ENCODE peak calls at places on chromosome 3, in six cellular contexts. Q is H1, B is SK-N-SH, O is GM12878, J is K562, S is HepG2. T is an unnamed sample.

GRCh38 chr3:15708882-15709677 is 88.7 kb downstream of the ANKRD28 start:
- DNase-seq in Q (no peak), B (no peak), O (no peak), J (no peak), S (no peak), T (no peak)

GRCh38 chr3:105195260-105195659 is 171.4 kb upstream of the ALCAM start:
- DNase-seq in Q (no peak), B (no peak), O (no peak), J (no peak), S (no peak), T (no peak)

GRCh38 chr3:90069748-90070147 is 962.3 kb downstream of the EPHA3 start:
- DNase-seq in Q (no peak), B (no peak), O (no peak), J (no peak), S (no peak), T (no peak)

GRCh38 chr3:68931406-68932149 is 769 bp downstream of the TAFA4 start:
- DNase-seq in Q (no peak), B (no peak), O (no peak), J (no peak), S (no peak), T (no peak)

GRCh38 chr3:131922356-131922755 is 112.5 kb downstream of the CPNE4 start:
- DNase-seq in Q (no peak), B (no peak), O (no peak), J (no peak), S (no peak), T (no peak)

GRCh38 chr3:148789156-148789555 is 38.5 kb upstream of the CPB1 start:
- DNase-seq in Q (no peak), B (no peak), O (no peak), J (no peak), S (no peak), T (no peak)

GRCh38 chr3:15361494-15362214 is 29.3 kb upstream of the SH3BP5 start:
- DNase-seq in Q (no peak), B (peak), O (peak), J (no peak), S (no peak), T (no peak)

GRCh38 chr3:3792391-3792790 is 6.8 kb upstream of the LRRN1 start:
- DNase-seq in Q (no peak), B (no peak), O (no peak), J (no peak), S (no peak), T (no peak)

GRCh38 chr3:134985841-134986520 is 190.9 kb downstream of the EPHB1 start:
- DNase-seq in Q (no peak), B (no peak), O (no peak), J (no peak), S (no peak), T (no peak)

DNA sequence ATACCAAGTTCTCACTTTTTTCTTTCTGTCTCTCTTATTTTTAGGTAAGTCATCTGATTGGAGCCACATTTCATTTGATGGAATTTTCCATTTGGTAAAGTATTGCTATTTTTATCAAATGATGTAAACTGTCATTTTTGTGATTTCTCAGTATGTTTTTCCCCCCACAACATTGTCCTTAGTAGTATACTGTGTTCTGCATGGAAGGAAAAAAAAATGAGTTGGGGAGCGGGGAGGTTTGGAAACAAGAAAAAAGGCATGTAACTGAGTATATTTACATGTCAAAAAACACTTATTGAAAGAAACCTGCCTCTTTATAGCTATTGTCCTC is 104.2 kb downstream of the FILIP1L start:
- DNase-seq in Q (no peak), B (no peak), O (no peak), J (no peak), S (no peak), T (no peak)
- TF ChIP-seq GABPA in Q (no peak), B (no peak), O (no peak), J (no peak), S (no peak), T (no peak)

DNA sequence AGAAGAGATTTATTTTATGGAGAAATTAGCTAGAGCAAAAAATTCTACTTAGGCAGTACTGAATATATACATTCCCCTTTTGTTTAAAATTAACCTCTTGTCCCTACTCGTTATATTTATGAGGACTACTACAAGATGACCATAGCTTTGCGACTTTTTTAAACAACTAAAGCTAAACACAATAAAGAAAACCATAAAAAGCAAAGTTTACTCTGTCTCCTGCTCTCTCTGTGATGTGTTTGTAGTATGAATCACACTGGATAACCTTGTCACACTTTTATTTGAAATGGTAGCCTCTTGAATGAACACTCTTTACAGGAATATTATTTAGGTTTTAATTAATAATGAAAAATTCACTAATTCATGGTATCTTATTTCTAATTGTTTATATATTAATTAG is 655.1 kb upstream of the TBL1XR1 start:
- DNase-seq in Q (no peak), B (no peak), O (no peak), J (no peak), S (peak), T (no peak)
- TF ChIP-seq POLR2AphosphoS5 in Q (no peak), B (no peak), O (no peak), J (no peak), S (no peak), T (no peak)

GRCh38 chr3:150739877-150740645 is 22.9 kb downstream of the SIAH2 start:
- DNase-seq in Q (no peak), B (no peak), O (no peak), J (no peak), S (no peak), T (no peak)

GRCh38 chr3:150740733-150741496 is 22.1 kb downstream of the SIAH2 start:
- DNase-seq in Q (no peak), B (no peak), O (no peak), J (no peak), S (peak), T (no peak)

GRCh38 chr3:150742679-150743078 is 20.3 kb downstream of the SIAH2 start:
- DNase-seq in Q (no peak), B (no peak), O (no peak), J (no peak), S (no peak), T (no peak)

GRCh38 chr3:150742141-150742523 is 20.8 kb downstream of the SIAH2 start:
- DNase-seq in Q (no peak), B (no peak), O (no peak), J (no peak), S (no peak), T (no peak)

DNA sequence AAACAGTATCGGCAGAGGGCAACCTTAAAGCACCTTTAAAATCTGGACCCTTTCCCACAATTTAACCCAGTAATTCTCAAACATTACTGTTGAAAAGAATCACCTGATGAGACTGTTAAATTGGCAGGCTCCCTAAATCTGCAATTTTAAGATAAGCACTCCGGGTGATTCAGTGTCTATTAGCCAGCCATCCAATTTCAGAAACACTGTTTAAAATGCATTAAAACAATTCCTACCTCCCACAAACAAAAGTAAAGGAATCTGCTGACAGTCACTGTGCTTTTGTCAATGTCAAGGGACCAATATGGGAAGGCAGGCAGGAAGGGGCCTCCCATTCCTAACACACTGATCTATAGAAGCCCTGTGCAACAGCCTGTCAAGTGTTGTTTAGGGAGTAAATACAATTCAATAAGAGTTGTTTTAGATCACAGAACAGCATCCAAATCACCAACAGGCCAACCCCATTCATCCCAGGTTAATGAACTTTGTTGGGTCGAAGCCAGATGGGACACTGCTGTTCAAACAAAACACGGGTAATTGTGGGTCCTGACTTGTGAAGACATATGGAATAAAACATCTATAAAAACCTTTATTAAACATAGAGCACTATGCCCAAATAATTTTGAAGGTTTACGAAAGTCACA is 21.4 kb downstream of the SIAH2 start:
- DNase-seq in Q (no peak), B (no peak), O (no peak), J (no peak), S (no peak), T (no peak)
- TF ChIP-seq GABPA in Q (no peak), B (no peak), O (no peak), J (no peak), S (no peak), T (no peak)

DNA sequence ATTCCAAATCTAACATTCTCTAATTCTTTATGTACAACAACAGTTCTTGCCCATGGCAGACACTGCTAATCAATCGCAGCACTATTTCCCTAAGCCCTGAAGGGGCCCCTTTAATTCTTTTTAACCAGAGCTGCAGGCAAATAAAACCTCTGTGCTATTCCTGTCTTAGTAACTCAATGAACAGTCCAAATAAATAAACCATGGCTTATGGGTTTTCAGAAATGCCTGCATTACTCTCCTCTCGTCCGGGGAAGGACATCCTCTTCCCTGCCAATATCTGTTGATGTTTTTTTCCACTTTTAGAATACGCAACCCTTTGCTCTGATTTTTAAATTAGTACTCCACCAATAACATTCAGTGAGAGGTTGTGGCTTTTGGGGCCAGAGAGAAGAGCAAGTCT is 35.1 kb upstream of the PRICKLE2 start:
- DNase-seq in Q (no peak), B (no peak), O (no peak), J (no peak), S (no peak), T (no peak)
- TF ChIP-seq POLR2AphosphoS5 in Q (no peak), B (no peak), O (no peak), J (no peak), S (no peak), T (no peak)

GRCh38 chr3:12893872-12894271 is 52.5 kb upstream of the RPL32 start:
- DNase-seq in Q (no peak), B (no peak), O (no peak), J (no peak), S (no peak), T (no peak)

GRCh38 chr3:12896206-12896697 is 54.9 kb upstream of the RPL32 start:
- DNase-seq in Q (no peak), B (no peak), O (no peak), J (no peak), S (no peak), T (peak)

GRCh38 chr3:12897537-12898289 is 56.3 kb upstream of the RPL32 start:
- DNase-seq in Q (no peak), B (no peak), O (no peak), J (no peak), S (no peak), T (no peak)

GRCh38 chr3:12894629-12895028 is 53.3 kb upstream of the RPL32 start:
- DNase-seq in Q (no peak), B (no peak), O (no peak), J (no peak), S (peak), T (no peak)

DNA sequence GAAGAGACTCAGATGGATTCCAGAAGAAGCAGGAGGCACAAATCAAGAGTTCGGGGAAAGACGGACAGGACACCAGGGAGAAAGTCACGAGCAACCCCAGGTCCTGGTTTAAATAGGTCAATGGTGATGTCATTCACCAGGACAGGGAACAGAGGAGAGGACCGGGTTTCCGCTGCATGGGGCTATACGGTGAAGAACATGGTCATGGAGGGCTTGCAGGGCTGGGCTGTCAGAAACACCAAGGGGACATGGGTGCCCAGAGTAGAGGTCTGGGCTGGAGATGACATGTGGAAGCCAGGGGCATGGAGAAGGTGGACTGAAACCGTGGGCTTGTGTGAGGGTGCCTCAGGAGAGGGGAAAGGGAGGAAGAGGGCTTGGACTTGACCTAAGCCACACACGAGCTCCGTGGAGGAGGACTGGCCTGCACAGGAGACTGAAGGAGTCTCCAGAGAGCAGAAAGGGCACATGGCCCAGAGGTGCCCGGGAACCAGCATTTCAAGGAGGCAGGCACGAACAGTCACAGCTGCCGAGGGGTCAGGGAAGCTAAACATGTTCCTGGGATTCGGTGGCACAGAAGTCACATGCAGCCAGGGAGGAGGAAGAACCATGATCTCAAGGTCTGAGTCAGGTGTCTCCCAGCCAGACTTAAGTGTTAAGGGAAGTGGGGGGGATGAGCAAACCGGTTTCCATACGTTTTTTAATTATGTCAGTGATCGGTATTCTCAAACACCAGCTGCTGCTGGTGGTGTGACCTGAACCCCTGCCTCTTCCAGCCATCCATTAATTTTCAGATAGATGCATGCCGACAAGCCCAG is 54.2 kb upstream of the RPL32 start:
- DNase-seq in Q (no peak), B (no peak), O (no peak), J (no peak), S (no peak), T (no peak)
- TF ChIP-seq GABPA in Q (no peak), B (no peak), O (no peak), J (no peak), S (no peak), T (no peak)

DNA sequence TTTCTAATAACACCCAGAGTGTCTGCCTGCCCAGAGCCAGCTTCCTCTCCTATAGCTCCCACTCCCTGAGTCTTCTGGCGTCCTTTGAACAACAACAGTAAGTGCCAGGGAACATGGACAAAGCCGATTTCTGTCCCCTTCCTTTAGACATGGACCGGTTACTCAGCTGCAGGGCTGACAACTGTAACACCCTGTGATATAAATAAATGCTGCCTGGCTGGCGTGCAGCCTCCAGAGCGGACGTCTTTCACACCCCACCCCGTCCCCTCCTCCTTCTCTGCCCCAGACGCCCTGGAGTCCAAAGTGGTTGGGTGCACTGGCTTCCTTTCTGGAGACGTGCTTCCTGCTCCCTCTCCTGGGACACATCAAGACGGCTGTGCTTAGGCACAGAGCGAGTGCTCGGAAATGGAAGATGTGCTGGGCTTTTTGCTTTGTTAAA is 281.9 kb upstream of the LRRFIP2 start:
- DNase-seq in Q (no peak), B (peak), O (no peak), J (no peak), S (no peak), T (no peak)
- TF ChIP-seq POLR2AphosphoS5 in Q (no peak), B (no peak), O (no peak), J (no peak), S (no peak), T (no peak)

DNA sequence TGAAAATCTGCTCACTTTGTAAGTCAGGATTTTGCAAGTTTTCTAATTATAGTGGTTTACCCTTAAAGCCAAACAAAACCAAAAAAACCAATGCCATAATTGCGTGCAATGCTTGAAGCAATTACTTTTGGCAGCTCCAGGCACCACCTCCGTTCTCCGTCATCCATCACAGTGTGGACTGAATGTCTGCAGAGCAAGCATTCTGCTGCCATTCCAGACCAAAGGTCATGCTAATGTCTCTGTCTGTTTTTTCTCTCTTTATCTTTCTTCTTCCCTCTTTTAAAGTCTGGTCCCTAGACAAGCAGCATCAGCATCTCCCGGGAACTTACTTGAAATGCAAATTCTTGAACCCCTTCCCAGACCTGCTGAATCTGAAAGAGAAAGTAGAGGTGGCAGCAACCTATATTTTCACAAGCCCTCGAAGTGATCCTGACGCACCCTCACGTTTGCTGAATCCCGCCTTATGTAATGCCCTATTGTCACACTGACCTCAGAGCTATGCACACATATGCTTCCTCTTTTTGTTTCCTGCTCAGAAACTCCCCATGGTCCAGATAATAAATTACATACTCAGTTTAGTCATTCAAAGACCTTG is 297.3 kb upstream of the PROK2 start:
- DNase-seq in Q (no peak), B (no peak), O (peak), J (no peak), S (no peak), T (peak)
- TF ChIP-seq GABPA in Q (no peak), B (no peak), O (peak), J (no peak), S (no peak), T (no peak)